ENCODE peak calls at places on chromosome 18, in nine cellular contexts. J is mucosa of descending colon, C is G401, B is amniotic stem cell, F is hippocampal formation, I is GM04503, N is right cardiac atrium, X is fibroblast of the conjunctiva, P is fibroblast of pulmonary artery. U is an unnamed sample.

GRCh38 chr18:37565138-37565984 is at the start of gene CELF4:
- DNase-seq in X (no peak), B (no peak), N (no peak), J (no peak), C (peak), P (peak), I (no peak), F (peak), U (peak)

GRCh38 chr18:73835039-73835438 is 312.6 kb downstream of the FBXO15 start:
- DNase-seq in B (no peak), F (no peak), C (no peak), P (no peak), I (no peak), N (no peak), X (no peak), J (no peak), U (no peak)

GRCh38 chr18:57755473-57756067 is 47.5 kb downstream of the ATP8B1 start:
- DNase-seq in X (no peak), F (no peak), J (no peak), C (no peak), P (no peak), B (no peak), I (no peak), N (no peak), U (no peak)

GRCh38 chr18:37309059-37309458 is 256.5 kb downstream of the CELF4 start:
- DNase-seq in X (no peak), I (no peak), P (peak), F (no peak), C (peak), J (no peak), B (no peak), N (no peak), U (no peak)

GRCh38 chr18:48037481-48038271 is 107.2 kb upstream of the SMAD2 start:
- DNase-seq in I (no peak), J (no peak), N (peak), P (peak), X (no peak), C (no peak), F (no peak), B (no peak), U (no peak)

GRCh38 chr18:44411277-44411900 is 269.3 kb upstream of the SETBP1 start:
- DNase-seq in F (no peak), C (no peak), I (no peak), P (no peak), J (no peak), N (no peak), X (peak), B (no peak), U (no peak)

GRCh38 chr18:34999734-35000397 is 41.3 kb upstream of the MAPRE2 start:
- DNase-seq in F (no peak), C (no peak), N (no peak), X (no peak), I (no peak), B (no peak), J (no peak), P (no peak), U (no peak)

GRCh38 chr18:58413667-58414628 is 214.9 kb downstream of the ALPK2 start:
- DNase-seq in B (no peak), C (no peak), I (no peak), X (no peak), P (no peak), J (no peak), N (no peak), F (no peak), U (no peak)

GRCh38 chr18:57107141-57107832 is 39.6 kb upstream of the BOD1L2 start:
- DNase-seq in X (no peak), P (peak), J (no peak), I (no peak), B (peak), F (no peak), C (no peak), N (no peak), U (no peak)

GRCh38 chr18:14781671-14782070 is 33.7 kb downstream of the ANKRD30B start:
- DNase-seq in X (no peak), I (no peak), J (no peak), P (no peak), C (no peak), B (no peak), N (no peak), F (no peak), U (no peak)

GRCh38 chr18:54822872-54823845 is 5.1 kb upstream of the RAB27B start:
- DNase-seq in C (no peak), N (no peak), F (no peak), I (peak), P (peak), X (peak), B (no peak), J (no peak), U (no peak)

GRCh38 chr18:78017869-78018268 is 768.2 kb downstream of the GALR1 start:
- DNase-seq in I (no peak), X (no peak), J (no peak), F (no peak), P (no peak), N (no peak), B (no peak), C (no peak), U (no peak)

GRCh38 chr18:5057348-5058012 is 139.6 kb downstream of the AKAIN1 start:
- DNase-seq in X (peak), N (peak), J (peak), F (peak), B (no peak), P (peak), I (no peak), C (peak), U (peak)

GRCh38 chr18:46338761-46339160 is 234.6 kb downstream of the HAUS1 start:
- DNase-seq in F (no peak), N (peak), C (peak), X (no peak), J (no peak), B (no peak), P (no peak), I (no peak), U (no peak)

GRCh38 chr18:55069497-55069896 is 110.2 kb upstream of the CCDC68 start:
- DNase-seq in N (no peak), J (no peak), X (no peak), F (no peak), I (no peak), C (no peak), P (no peak), B (no peak), U (no peak)

GRCh38 chr18:8329186-8329771 is 280.0 kb upstream of the RAB12 start:
- DNase-seq in C (no peak), N (no peak), J (no peak), X (peak), P (peak), F (no peak), B (no peak), I (no peak), U (no peak)

GRCh38 chr18:11852048-11852341 is 782 bp downstream of the CHMP1B start:
- DNase-seq in F (no peak), B (no peak), J (no peak), P (no peak), N (no peak), C (no peak), I (no peak), X (no peak), U (no peak)

GRCh38 chr18:55007582-55007981 is 48.3 kb upstream of the CCDC68 start:
- DNase-seq in C (no peak), J (no peak), I (no peak), P (no peak), F (no peak), X (no peak), B (no peak), N (no peak), U (no peak)

GRCh38 chr18:5418985-5419495 is 123.5 kb upstream of the ZBTB14 start:
- DNase-seq in F (no peak), N (no peak), I (no peak), C (no peak), X (no peak), B (no peak), P (no peak), J (no peak), U (no peak)

GRCh38 chr18:10736984-10737383 is 211.2 kb downstream of the NAPG start:
- DNase-seq in I (no peak), N (no peak), X (no peak), F (no peak), C (no peak), J (no peak), P (peak), B (no peak), U (no peak)

GRCh38 chr18:48833701-48834394 is 116.9 kb downstream of the SMAD7 start:
- DNase-seq in N (peak), X (no peak), J (peak), C (no peak), B (no peak), F (no peak), P (peak), I (no peak), U (no peak)

GRCh38 chr18:62850619-62851306 is 135.4 kb downstream of the PHLPP1 start:
- DNase-seq in C (no peak), P (no peak), N (no peak), F (peak), X (no peak), J (no peak), I (no peak), B (no peak), U (peak)

U was measured in NCI-H774.